ENCODE peak calls at places on chromosome 22, in four cellular contexts. Y, P, A and C are unnamed samples.

GRCh38 chr22:30828187-30829155 is 133.8 kb downstream of the OSBP2 start:
- DNase-seq in Y (no peak), P (no peak), A (no peak), C (no peak)

GRCh38 chr22:36425977-36426523 is 38.3 kb upstream of the MYH9 start:
- DNase-seq in Y (peak), P (peak), A (no peak), C (peak)

GRCh38 chr22:24118689-24119384 is 62.5 kb upstream of the SUSD2 start:
- DNase-seq in Y (no peak), P (no peak), A (no peak), C (no peak)

GRCh38 chr22:23696326-23696851 is 5.6 kb downstream of the RGL4 start:
- DNase-seq in Y (no peak), P (no peak), A (peak), C (no peak)

GRCh38 chr22:33726294-33726711 is 194.0 kb downstream of the LARGE1 start:
- DNase-seq in Y (no peak), P (no peak), A (no peak), C (no peak)

GRCh38 chr22:25777870-25778269 is 35.9 kb downstream of the MYO18B start:
- DNase-seq in Y (peak), P (peak), A (peak), C (peak)

GRCh38 chr22:37508431-37508963 is 10.7 kb downstream of the CARD10 start:
- DNase-seq in Y (no peak), P (no peak), A (no peak), C (no peak)

GRCh38 chr22:22235564-22235963 is 9.0 kb upstream of the VPREB1 start:
- DNase-seq in Y (peak), P (no peak), A (peak), C (peak)

DNA sequence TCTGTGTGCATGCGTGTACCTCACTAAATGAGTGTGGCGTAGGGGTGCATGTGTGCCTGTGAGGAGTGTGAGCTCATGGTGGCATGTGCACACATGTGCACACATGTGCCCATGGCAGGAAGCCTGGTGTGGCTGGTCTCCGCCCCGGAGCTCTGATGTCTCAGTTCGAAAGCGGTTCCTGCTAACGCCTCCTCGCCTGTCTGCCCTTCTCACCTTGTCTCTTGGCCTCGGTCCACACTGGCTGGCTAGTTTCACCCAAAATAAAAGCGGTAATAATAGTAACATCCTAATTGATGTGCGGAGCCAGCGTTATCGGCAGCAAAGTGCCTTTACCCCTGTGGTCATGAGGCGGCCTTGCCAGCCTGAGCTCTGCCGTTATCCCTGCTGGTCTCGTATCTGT is 1190.4 kb downstream of the BRD1 start:
- DNase-seq in Y (no peak), P (no peak), A (no peak), C (no peak)
- TF ChIP-seq SMC3 in Y (no peak), P (no peak), A (no peak), C (no peak)

GRCh38 chr22:48665286-48666010 is 1162.2 kb downstream of the BRD1 start:
- DNase-seq in Y (no peak), P (no peak), A (no peak), C (peak)
- TF ChIP-seq SIN3A in Y (no peak), P (no peak), A (no peak), C (no peak)

DNA sequence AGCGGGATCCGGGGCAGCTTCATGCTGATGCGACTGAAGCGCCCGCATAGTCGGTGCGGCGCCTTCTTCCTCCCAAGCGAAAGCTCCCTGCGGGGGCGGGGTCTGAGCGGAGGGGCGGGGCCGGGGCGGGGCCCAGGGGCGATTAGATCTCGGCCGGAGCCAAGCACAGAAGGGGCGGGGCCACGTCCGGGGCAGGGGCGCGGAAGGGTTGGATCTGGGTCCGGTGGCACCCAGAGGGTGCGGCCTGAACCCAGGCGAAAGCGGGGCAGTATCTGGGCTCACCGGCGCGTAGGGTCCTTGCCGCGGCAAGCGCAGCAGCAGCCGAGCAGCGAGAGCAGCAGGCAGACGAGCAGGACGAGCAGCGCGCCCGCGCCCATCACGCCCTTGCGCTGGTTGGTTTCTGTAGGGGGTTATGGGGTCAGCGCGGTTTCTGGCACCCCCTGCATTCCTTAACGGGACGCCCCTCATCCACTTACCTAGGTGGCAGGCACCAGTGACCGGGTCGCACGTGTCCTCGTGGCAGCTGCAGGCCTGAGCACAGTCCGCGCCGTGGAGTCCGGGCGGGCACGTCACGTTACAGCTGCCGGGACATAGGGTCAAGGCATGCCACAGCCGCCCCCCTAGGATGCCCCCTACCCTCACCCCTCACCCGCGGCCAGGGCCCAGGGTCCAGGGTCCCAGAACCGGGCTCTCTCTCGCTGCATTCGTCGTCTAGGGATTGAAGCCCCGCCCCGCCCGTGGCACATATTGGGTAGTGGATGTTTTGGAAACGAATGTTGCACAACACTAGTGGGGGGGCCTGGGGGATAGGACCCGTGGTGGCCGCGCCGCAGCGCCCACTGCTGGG is 8.1 kb downstream of the SCARF2 start:
- DNase-seq in Y (peak), P (no peak), A (no peak), C (peak)
- TF ChIP-seq SMC3 in Y (no peak), P (no peak), A (no peak), C (no peak)

DNA sequence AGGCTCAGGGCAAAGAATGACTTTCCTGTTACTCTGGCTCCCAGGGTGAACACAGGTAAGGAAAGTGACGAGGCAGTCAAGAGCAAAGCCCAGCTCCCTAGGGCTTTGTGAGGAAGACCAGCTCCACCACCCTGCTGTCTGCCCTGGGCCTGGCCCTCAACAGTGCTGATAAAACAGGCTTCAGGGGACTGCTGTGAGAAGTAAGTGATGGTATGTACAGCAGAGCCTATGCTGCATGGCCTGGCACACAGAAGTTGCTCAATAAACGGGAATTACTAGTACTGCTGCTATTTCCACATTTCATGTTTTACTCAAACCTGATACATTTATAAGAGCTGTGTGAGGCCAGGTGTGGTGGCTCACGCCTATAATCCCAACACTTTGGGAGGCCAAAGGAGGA is 50.3 kb downstream of the MICAL3 start:
- DNase-seq in Y (no peak), P (no peak), A (no peak), C (no peak)
- TF ChIP-seq SIN3A in Y (no peak), P (no peak), A (no peak), C (no peak)

GRCh38 chr22:46052331-46052771 is 75.4 kb upstream of the WNT7B start:
- DNase-seq in Y (no peak), P (no peak), A (no peak), C (no peak)
- TF ChIP-seq SMC3 in Y (no peak), P (no peak), A (no peak), C (no peak)

GRCh38 chr22:29326481-29326880 is 11.0 kb upstream of the RASL10A start:
- DNase-seq in Y (no peak), P (no peak), A (no peak), C (no peak)
- TF ChIP-seq SIN3A in Y (no peak), P (no peak), A (no peak), C (no peak)